ENCODE peak calls at places on chromosomes 2 and 18, in eight cellular contexts. C is GM10248, G is GM23248, J is upper lobe of right lung, B is EL, K is T-helper 2 cell, N is HTR-8/SVneo, F is substantia nigra. X is an unnamed sample.

GRCh38 chr2:44572196-44572900 is 210.6 kb downstream of the CAMKMT start:
- DNase-seq in J (no peak), K (no peak), F (no peak), C (no peak), B (peak; percentile 28), N (no peak), G (peak; percentile 65), X (peak; percentile 81)

GRCh38 chr2:219864154-219864553 is 236.7 kb downstream of the SLC4A3 start:
- DNase-seq in B (no peak), N (no peak), G (no peak), F (no peak), C (no peak), J (no peak), K (no peak), X (no peak)

GRCh38 chr2:47509250-47509649 is 106.3 kb downstream of the MSH2 start:
- DNase-seq in C (no peak), J (no peak), G (no peak), K (no peak), F (no peak), N (no peak), B (no peak), X (no peak)

GRCh38 chr2:30866974-30867373 is 59.7 kb upstream of the CAPN13 start:
- DNase-seq in N (no peak), G (no peak), K (no peak), J (no peak), B (no peak), C (no peak), F (no peak), X (no peak)

GRCh38 chr2:220147590-220147989 is 520.2 kb downstream of the SLC4A3 start:
- DNase-seq in B (no peak), F (no peak), N (no peak), K (no peak), C (no peak), J (no peak), G (peak; percentile 38), X (no peak)

GRCh38 chr2:40213071-40213470 is 238.8 kb downstream of the SLC8A1 start:
- DNase-seq in G (peak; percentile 82), K (no peak), C (no peak), N (peak; percentile 14), B (peak; percentile 87), J (no peak), F (no peak), X (peak; percentile 49)

GRCh38 chr2:237625216-237625705 is 2.1 kb upstream of the LRRFIP1 start:
- DNase-seq in N (no peak), G (no peak), B (no peak), F (no peak), K (no peak), J (peak; percentile 55), C (no peak), X (no peak)

GRCh38 chr2:234949762-234950434 is 1.9 kb upstream of the SH3BP4 start:
- DNase-seq in K (no peak), G (peak; percentile 97), C (no peak), J (no peak), B (peak; percentile 98), N (peak; percentile 67), F (no peak), X (peak; percentile 66)

GRCh38 chr18:75137346-75137877 is 71.5 kb downstream of the PTGR3 start:
- DNase-seq in G (no peak), C (no peak), J (no peak), F (no peak), N (no peak), B (no peak), K (no peak), X (no peak)

GRCh38 chr2:109352898-109353689 is 224.1 kb downstream of the SH3RF3 start:
- DNase-seq in K (no peak), G (no peak), C (no peak), B (no peak), J (peak; percentile 54), F (no peak), N (no peak), X (no peak)

GRCh38 chr2:8229546-8229986 is 452.3 kb upstream of the ID2 start:
- DNase-seq in C (peak; percentile 62), J (no peak), N (no peak), G (peak; percentile 86), B (peak; percentile 53), K (no peak), F (peak; percentile 45), X (peak; percentile 68)

GRCh38 chr2:202375006-202375610 is 1.0 kb upstream of the BMPR2 start:
- DNase-seq in K (peak; percentile 18), F (peak; percentile 61), G (peak; percentile 90), N (peak; percentile 51), B (peak; percentile 77), J (peak; percentile 82), C (peak; percentile 21), X (peak; percentile 51)

GRCh38 chr2:102313025-102313424 is 1.7 kb downstream of the IL1RL1 start:
- DNase-seq in F (no peak), J (no peak), K (no peak), B (peak; percentile 49), N (no peak), G (peak; percentile 91), C (no peak), X (peak; percentile 89)

GRCh38 chr2:169845016-169845415 is 17.8 kb downstream of the UBR3 start:
- DNase-seq in G (peak; percentile 53), N (no peak), K (no peak), B (no peak), F (no peak), J (no peak), C (no peak), X (no peak)

GRCh38 chr2:100188326-100188725 is 45.9 kb upstream of the AFF3 start:
- DNase-seq in J (peak; percentile 28), G (no peak), N (no peak), F (no peak), C (no peak), B (no peak), K (no peak), X (no peak)

GRCh38 chr18:10120622-10121021 is 206.8 kb downstream of the VAPA start:
- DNase-seq in J (no peak), F (no peak), B (no peak), N (no peak), C (no peak), K (no peak), G (no peak), X (no peak)

GRCh38 chr2:88481937-88482336 is 29.4 kb upstream of the FOXI3 start:
- DNase-seq in G (peak; percentile 37), F (no peak), C (no peak), K (no peak), J (no peak), B (peak; percentile 45), N (peak; percentile 63), X (peak; percentile 45)

GRCh38 chr2:105917216-105917615 is 172.5 kb downstream of the NCK2 start:
- DNase-seq in C (no peak), F (no peak), G (no peak), B (no peak), K (no peak), J (no peak), N (no peak), X (no peak)

GRCh38 chr18:55228191-55228590 is 268.9 kb upstream of the CCDC68 start:
- DNase-seq in F (no peak), G (no peak), B (no peak), J (no peak), N (no peak), K (no peak), C (no peak), X (no peak)

GRCh38 chr2:137938204-137938603 is 26.1 kb upstream of the HNMT start:
- DNase-seq in K (no peak), G (peak; percentile 12), F (no peak), N (no peak), J (no peak), C (no peak), B (no peak), X (no peak)

GRCh38 chr2:127024769-127025356 is 82.1 kb downstream of the BIN1 start:
- DNase-seq in J (peak; percentile 72), B (peak; percentile 57), F (peak; percentile 38), K (no peak), N (peak; percentile 59), G (peak; percentile 70), C (no peak), X (no peak)

GRCh38 chr2:73112026-73112912 is 479 bp downstream of the RAB11FIP5 start:
- DNase-seq in C (no peak), K (peak; percentile 26), N (peak; percentile 38), B (peak; percentile 49), J (peak; percentile 71), G (peak; percentile 81), F (peak; percentile 20), X (peak; percentile 36)

X was measured in PC-3.